ENCODE peak calls at places on chromosome 11, in six cellular contexts. V, U, S, P, J and F are unnamed samples. For H3K9me3 and H3K4me1, the result is how much of the 10 kb centered on the place peaks cover.

GRCh38 chr11:111718436-111719325 is 47.5 kb downstream of the PPP2R1B start:
- DNase-seq in V (no peak), U (peak), S (no peak), P (no peak), J (no peak), F (no peak)

GRCh38 chr11:14899087-14899363 is 7.0 kb upstream of the CYP2R1 start:
- DNase-seq in V (no peak), U (no peak), S (no peak), P (no peak), J (no peak), F (no peak)

GRCh38 chr11:17933710-17934109 is 79.1 kb downstream of the SERGEF start:
- DNase-seq in V (no peak), U (peak), S (no peak), P (no peak), J (no peak), F (no peak)

GRCh38 chr11:61815790-61816735 is 740 bp downstream of the FADS1 start:
- DNase-seq in V (peak), U (peak), S (peak), P (peak), J (peak), F (peak)

GRCh38 chr11:91755526-91755925 is 469.1 kb upstream of the FAT3 start:
- DNase-seq in V (no peak), U (no peak), S (no peak), P (no peak), J (no peak), F (no peak)

GRCh38 chr11:35029979-35030378 is 109.0 kb upstream of the CD44 start:
- DNase-seq in V (no peak), U (no peak), S (no peak), P (no peak), J (no peak), F (no peak)

GRCh38 chr11:15826826-15827225 is 529.5 kb downstream of the SOX6 start:
- DNase-seq in V (no peak), U (no peak), S (peak), P (peak), J (peak), F (peak)

GRCh38 chr11:108958446-108959123 is 293.7 kb downstream of the DDX10 start:
- DNase-seq in V (no peak), U (no peak), S (no peak), P (no peak), J (peak), F (no peak)

GRCh38 chr11:1839924-1840779 is 1.4 kb downstream of the TNNI2 start:
- DNase-seq in V (peak), U (no peak), S (no peak), P (peak), J (no peak), F (no peak)

GRCh38 chr11:114440971-114441810 is 1.9 kb downstream of the REXO2 start:
- DNase-seq in V (no peak), U (peak), S (no peak), P (no peak), J (no peak), F (no peak)

GRCh38 chr11:32210601-32211000 is 119.7 kb downstream of the RCN1 start:
- DNase-seq in V (no peak), U (no peak), S (no peak), P (no peak), J (no peak), F (no peak)

GRCh38 chr11:35875466-35875865 is 68.4 kb upstream of the LDLRAD3 start:
- DNase-seq in V (no peak), U (no peak), S (no peak), P (no peak), J (no peak), F (no peak)

GRCh38 chr11:40401132-40401853 is 1058.2 kb downstream of the LRRC4C start:
- DNase-seq in V (no peak), U (no peak), S (no peak), P (no peak), J (no peak), F (no peak)

GRCh38 chr11:88535266-88535665 is 197.7 kb upstream of the CTSC start:
- DNase-seq in V (no peak), U (no peak), S (no peak), P (no peak), J (no peak), F (no peak)

DNA sequence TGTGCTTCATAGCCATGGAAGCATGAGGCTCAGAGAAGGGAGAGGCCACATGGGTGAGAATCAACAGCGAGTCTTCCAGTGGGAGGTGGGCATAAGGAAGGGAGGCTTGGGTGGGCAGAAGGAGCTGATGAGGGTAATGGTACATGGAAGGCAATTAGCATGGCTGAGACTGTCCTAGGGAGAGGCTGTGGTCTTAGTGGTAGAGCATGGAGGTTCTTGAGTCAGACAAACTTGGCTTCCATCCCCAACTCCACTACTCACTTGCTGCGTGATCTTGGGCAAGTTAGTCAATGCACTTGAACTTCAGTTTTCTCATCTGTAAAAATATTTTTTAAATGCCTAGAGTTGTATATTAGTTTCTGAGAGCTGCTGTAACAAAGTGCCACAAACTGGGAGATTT is 227.2 kb upstream of the E2F8 start:
- DNase-seq in V (no peak), U (no peak), S (no peak), P (no peak), J (no peak), F (no peak)
- H3K9me3 ChIP-seq in V (under half), U (under half), S (under half), P (under half), J (under half), F (under half)

GRCh38 chr11:130916238-130916855 is at the start of gene SNX19:
- DNase-seq in V (peak), U (no peak), S (peak), P (peak), J (peak), F (peak)

GRCh38 chr11:130918081-130918480 is 1.8 kb upstream of the SNX19 start:
- DNase-seq in V (no peak), U (no peak), S (no peak), P (no peak), J (no peak), F (no peak)

GRCh38 chr11:130915556-130916237 is 582 bp downstream of the SNX19 start:
- DNase-seq in V (no peak), U (no peak), S (no peak), P (no peak), J (peak), F (no peak)

GRCh38 chr11:130913268-130913667 is 3.0 kb downstream of the SNX19 start:
- DNase-seq in V (no peak), U (no peak), S (no peak), P (no peak), J (no peak), F (no peak)

DNA sequence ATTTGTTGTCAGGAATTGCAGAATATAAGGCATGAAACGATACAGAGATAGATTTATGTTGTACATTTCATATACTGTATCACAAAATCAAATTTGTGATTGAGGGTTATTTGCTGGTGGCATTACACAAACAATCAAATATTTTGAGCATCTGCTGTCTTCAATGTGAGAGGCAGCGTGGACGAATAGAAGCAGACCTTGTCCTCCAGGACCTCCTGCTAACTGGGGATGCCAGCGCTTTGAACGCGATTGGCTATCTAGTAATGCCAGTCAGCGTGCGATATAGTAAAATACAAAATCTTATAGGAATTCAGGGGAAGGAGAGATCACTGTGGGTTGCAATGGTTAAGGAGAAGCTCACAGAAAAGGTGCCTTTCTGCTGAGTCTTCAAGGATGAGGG is 631 bp upstream of the SNX19 start:
- DNase-seq in V (no peak), U (no peak), S (no peak), P (no peak), J (no peak), F (no peak)
- H3K4me3 ChIP-seq in V (peak), U (no peak), S (peak), P (peak), J (peak), F (peak)

DNA sequence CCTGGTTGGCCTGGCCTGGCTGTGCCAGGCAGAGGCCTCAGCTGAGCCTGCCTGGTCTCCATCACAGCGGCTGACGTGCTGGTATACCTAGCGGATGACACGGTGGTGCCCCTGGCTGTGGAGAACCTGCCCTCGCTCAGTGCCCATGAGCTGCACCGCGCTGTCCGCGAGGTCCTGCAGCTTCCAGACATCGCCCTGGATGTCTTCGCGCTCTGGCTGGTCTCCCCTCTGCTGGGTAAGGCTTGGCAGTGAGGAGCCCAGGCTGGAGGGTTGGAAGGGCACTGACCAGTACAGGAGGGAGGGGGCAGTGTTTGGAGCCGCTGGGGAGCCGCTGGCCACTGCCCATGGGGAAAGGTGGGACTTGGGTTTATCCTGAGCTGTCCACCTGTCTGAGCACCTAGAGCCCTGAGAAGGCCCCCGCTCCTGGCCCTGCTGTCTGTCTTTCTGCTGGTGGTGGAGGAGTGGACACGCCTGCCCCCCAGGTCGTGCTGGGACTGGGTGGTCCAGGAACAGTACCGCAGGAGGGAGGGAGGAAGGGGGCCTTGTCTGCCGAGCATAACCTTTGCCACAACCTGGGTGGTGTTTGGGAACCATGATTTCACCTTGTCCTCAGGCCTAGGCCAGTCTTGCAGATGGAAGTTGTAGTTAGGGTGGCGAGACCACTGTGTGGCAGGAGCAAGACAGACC is 3.0 kb downstream of the FRMD8 start:
- DNase-seq in V (peak), U (no peak), S (no peak), P (no peak), J (no peak), F (no peak)
- H3K4me1 ChIP-seq in V (under half), U (under half), S (under half), P (half or more), J (half or more), F (under half)

DNA sequence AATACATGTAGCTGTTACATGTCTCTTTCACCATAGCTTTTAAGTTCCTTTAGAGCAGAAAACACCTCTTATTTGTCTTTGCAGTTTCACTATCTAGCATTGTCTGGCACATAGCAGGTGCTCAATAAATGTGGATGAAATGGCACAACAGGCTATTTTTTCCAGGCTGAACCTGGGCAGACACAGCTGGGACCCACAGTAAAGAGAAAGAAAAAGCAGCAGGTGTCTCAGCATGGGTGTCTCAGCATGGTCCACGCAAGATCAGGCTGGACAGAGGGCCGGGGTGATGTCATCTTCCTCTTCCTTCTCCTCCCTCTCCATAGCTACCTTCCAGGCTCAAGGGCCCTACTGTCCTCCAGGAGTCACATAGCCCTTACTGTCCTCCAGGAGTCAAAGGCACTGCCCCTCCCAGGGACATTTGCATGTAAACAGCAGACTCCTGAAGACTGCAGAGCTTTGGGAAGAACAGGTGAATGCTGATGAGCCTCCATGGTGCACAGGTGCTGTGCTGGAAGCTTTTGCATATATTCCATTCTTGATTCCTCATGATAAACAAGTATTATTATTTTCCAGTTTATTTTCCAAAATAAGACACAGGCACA is 65.2 kb downstream of the DSCAML1 start:
- DNase-seq in V (no peak), U (no peak), S (no peak), P (no peak), J (no peak), F (no peak)
- H3K9me3 ChIP-seq in V (under half), U (under half), S (under half), P (under half), J (under half), F (under half)

DNA sequence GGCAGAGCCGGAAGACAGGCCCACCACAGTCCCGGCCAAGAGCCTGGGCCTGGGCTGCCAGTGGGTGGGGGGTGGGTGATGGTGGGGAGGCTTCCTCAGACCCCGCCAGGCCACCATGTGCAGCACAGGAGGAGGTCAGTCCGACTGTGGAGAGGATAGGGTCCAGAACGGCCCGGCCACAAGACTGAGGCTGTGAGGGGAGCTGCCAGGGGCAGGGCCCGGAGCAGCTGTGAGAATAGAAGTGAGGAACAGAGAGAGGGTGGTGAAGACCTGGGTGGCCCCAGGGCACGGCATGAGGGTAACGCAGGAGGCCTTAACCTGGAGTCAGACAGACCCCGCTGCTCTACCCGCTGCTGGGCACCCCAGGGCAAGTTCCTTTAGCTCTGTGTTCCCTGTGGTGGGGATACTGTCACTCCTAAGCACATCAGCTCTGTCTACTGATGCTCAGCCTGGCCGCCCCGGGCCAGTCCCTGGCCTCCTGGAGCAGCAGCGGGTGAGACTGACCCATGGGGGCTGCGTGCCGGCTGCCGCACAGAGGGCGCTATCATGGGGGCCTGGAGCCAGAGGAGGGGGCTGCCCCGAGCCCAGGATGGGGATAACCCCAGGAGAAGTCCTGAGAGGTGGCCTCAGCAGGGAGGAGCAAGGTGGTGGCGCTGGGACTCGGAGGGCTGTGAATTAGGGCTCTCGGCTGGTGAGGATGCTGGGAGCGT is 1.7 kb downstream of the FERMT3 start:
- DNase-seq in V (peak), U (no peak), S (no peak), P (no peak), J (no peak), F (no peak)
- H3K4me3 ChIP-seq in V (no peak), U (no peak), S (no peak), P (peak), J (peak), F (no peak)

GRCh38 chr11:65185166-65185565 is 3.4 kb downstream of the CAPN1 start:
- DNase-seq in V (peak), U (no peak), S (no peak), P (no peak), J (peak), F (no peak)

GRCh38 chr11:65187146-65187675 is 5.5 kb downstream of the CAPN1 start:
- DNase-seq in V (peak), U (no peak), S (no peak), P (no peak), J (peak), F (no peak)

GRCh38 chr11:65187971-65188461 is 6.3 kb downstream of the CAPN1 start:
- DNase-seq in V (peak), U (no peak), S (no peak), P (no peak), J (peak), F (no peak)

GRCh38 chr11:65185869-65186341 is 4.2 kb downstream of the CAPN1 start:
- DNase-seq in V (peak), U (no peak), S (no peak), P (no peak), J (peak), F (no peak)

DNA sequence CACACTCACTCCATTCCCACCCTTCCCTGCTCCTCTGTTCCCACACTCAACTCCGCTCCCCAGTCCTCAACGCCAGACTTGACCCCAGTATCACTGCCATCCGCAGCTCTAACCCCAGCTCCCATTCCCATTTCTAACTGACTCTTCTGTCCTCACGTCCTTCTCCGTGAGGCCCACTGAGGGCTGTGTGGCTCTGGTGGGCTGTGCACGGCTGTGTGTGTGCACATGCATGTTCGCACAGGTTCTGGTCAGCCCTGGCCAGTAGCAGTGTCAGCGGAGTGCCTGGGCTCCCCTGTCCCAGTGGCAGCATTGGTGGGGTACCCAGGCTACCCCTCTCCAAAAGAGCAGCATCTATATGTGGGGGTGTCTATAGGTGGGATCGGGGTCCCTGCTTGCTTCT is 5.0 kb downstream of the CAPN1 start:
- DNase-seq in V (peak), U (no peak), S (no peak), P (no peak), J (peak), F (no peak)
- H3K4me1 ChIP-seq in V (under half), U (under half), S (under half), P (under half), J (under half), F (under half)

GRCh38 chr11:70682760-70683159 is 284.4 kb downstream of the CTTN start:
- DNase-seq in V (peak), U (no peak), S (no peak), P (no peak), J (no peak), F (no peak)

GRCh38 chr11:70687716-70688115 is 289.4 kb downstream of the CTTN start:
- DNase-seq in V (peak), U (no peak), S (no peak), P (no peak), J (no peak), F (no peak)

GRCh38 chr11:70692131-70692530 is 293.8 kb downstream of the CTTN start:
- DNase-seq in V (no peak), U (no peak), S (no peak), P (no peak), J (no peak), F (no peak)

GRCh38 chr11:70689764-70690163 is 291.4 kb downstream of the CTTN start:
- DNase-seq in V (no peak), U (no peak), S (no peak), P (no peak), J (no peak), F (no peak)

GRCh38 chr11:70688142-70688541 is 289.8 kb downstream of the CTTN start:
- DNase-seq in V (peak), U (no peak), S (no peak), P (no peak), J (no peak), F (peak)
- H3K9me3 ChIP-seq in V (under half), U (under half), S (under half), P (under half), J (under half), F (under half)

GRCh38 chr11:3204141-3205015 is 14.2 kb downstream of the MRGPRG start:
- DNase-seq in V (peak), U (no peak), S (no peak), P (no peak), J (no peak), F (no peak)

GRCh38 chr11:3201677-3202181 is 16.9 kb downstream of the MRGPRG start:
- DNase-seq in V (peak), U (no peak), S (no peak), P (no peak), J (no peak), F (peak)

GRCh38 chr11:3202305-3202704 is 16.3 kb downstream of the MRGPRG start:
- DNase-seq in V (no peak), U (no peak), S (no peak), P (no peak), J (no peak), F (peak)

GRCh38 chr11:3202759-3203158 is 15.9 kb downstream of the MRGPRG start:
- DNase-seq in V (peak), U (no peak), S (no peak), P (no peak), J (no peak), F (no peak)

GRCh38 chr11:3203221-3204043 is 15.2 kb downstream of the MRGPRG start:
- DNase-seq in V (peak), U (no peak), S (peak), P (no peak), J (no peak), F (no peak)
- H3K4me3 ChIP-seq in V (no peak), U (no peak), S (peak), P (peak), J (no peak), F (no peak)